ENCODE peak calls at places on chromosomes 7 and 10, in five cellular contexts. L is SJSA1, H is fibroblast of the aortic adventitia, N is hepatocyte, Q is tibial artery. K is an unnamed sample.

GRCh38 chr7:159105845-159106614 is 38.6 kb downstream of the VIPR2 start:
- DNase-seq in L (no peak), H (no peak), N (no peak), Q (no peak), K (no peak)

GRCh38 chr10:119341236-119342016 is 134.1 kb downstream of the GRK5 start:
- DNase-seq in L (peak), H (peak), N (peak), Q (no peak), K (no peak)

GRCh38 chr7:106617860-106618259 is 43.1 kb downstream of the CCDC71L start:
- DNase-seq in L (no peak), H (no peak), N (no peak), Q (no peak), K (no peak)

GRCh38 chr10:97564776-97565175 is 7.8 kb upstream of the ANKRD2 start:
- DNase-seq in L (no peak), H (no peak), N (no peak), Q (no peak), K (no peak)

GRCh38 chr10:52951819-52952218 is 179.2 kb upstream of the MBL2 start:
- DNase-seq in L (no peak), H (peak), N (peak), Q (no peak), K (no peak)

GRCh38 chr10:75043256-75044121 is 68.0 kb upstream of the SAMD8 start:
- DNase-seq in L (no peak), H (no peak), N (no peak), Q (no peak), K (no peak)

GRCh38 chr7:50463035-50463434 is 12.9 kb upstream of the FIGNL1 start:
- DNase-seq in L (no peak), H (no peak), N (no peak), Q (no peak), K (no peak)

GRCh38 chr10:129982825-129983224 is 18.8 kb upstream of the EBF3 start:
- DNase-seq in L (no peak), H (no peak), N (no peak), Q (no peak), K (no peak)

GRCh38 chr10:490891-491571 is 198.4 kb downstream of the DIP2C start:
- DNase-seq in L (no peak), H (peak), N (peak), Q (peak), K (peak)

GRCh38 chr7:28937103-28937502 is 21.0 kb downstream of the TRIL start:
- DNase-seq in L (no peak), H (no peak), N (no peak), Q (no peak), K (no peak)

GRCh38 chr10:128571071-128571470 is 444.8 kb upstream of the MKI67 start:
- DNase-seq in L (no peak), H (no peak), N (no peak), Q (no peak), K (no peak)

GRCh38 chr7:127845497-127846214 is 185.6 kb downstream of the LRRC4 start:
- DNase-seq in L (no peak), H (peak), N (no peak), Q (no peak), K (no peak)

GRCh38 chr7:24971333-24972165 is 8.4 kb downstream of the OSBPL3 start:
- DNase-seq in L (peak), H (peak), N (peak), Q (no peak), K (peak)

GRCh38 chr10:77463967-77464745 is 173.5 kb downstream of the KCNMA1 start:
- DNase-seq in L (no peak), H (peak), N (no peak), Q (no peak), K (no peak)

GRCh38 chr7:131370523-131370968 is 42.9 kb downstream of the MKLN1 start:
- DNase-seq in L (peak), H (peak), N (peak), Q (no peak), K (no peak)

GRCh38 chr7:158587425-158588084 is at the start of gene PTPRN2:
- DNase-seq in L (peak), H (peak), N (peak), Q (no peak), K (no peak)

GRCh38 chr10:21946946-21947345 is 56.6 kb downstream of the DNAJC1 start:
- DNase-seq in L (no peak), H (no peak), N (no peak), Q (no peak), K (no peak)

GRCh38 chr10:17668435-17669184 is 24.7 kb downstream of the STAM start:
- DNase-seq in L (no peak), H (no peak), N (no peak), Q (no peak), K (no peak)

GRCh38 chr10:95661818-95662217 is 5.3 kb upstream of the ALDH18A1 start:
- DNase-seq in L (no peak), H (no peak), N (peak), Q (no peak), K (no peak)

GRCh38 chr7:19080076-19080475 is 37.4 kb downstream of the TWIST1 start:
- DNase-seq in L (no peak), H (no peak), N (no peak), Q (no peak), K (no peak)

GRCh38 chr10:2938869-2939268 is 128.5 kb upstream of the PFKP start:
- DNase-seq in L (no peak), H (peak), N (no peak), Q (no peak), K (no peak)

GRCh38 chr10:74263996-74264395 is 113.0 kb downstream of the ADK start:
- DNase-seq in L (no peak), H (no peak), N (no peak), Q (no peak), K (no peak)

GRCh38 chr7:142407939-142408573 is 150.2 kb upstream of the PRSS58 start:
- DNase-seq in L (no peak), H (peak), N (no peak), Q (no peak), K (no peak)

GRCh38 chr10:921471-922414 is 9.8 kb downstream of the LARP4B start:
- DNase-seq in L (peak), H (peak), N (no peak), Q (no peak), K (peak)

GRCh38 chr10:121615862-121616261 is 17.6 kb upstream of the FGFR2 start:
- DNase-seq in L (no peak), H (no peak), N (no peak), Q (no peak), K (no peak)

GRCh38 chr7:3260425-3260762 is 40.7 kb upstream of the SDK1 start:
- DNase-seq in L (no peak), H (peak), N (peak), Q (peak), K (no peak)

GRCh38 chr10:103652599-103653281 is 159.2 kb downstream of the NEURL1 start:
- DNase-seq in L (no peak), H (no peak), N (no peak), Q (peak), K (no peak)

GRCh38 chr7:117871778-117872538 is 1.3 kb downstream of the CTTNBP2 start:
- DNase-seq in L (no peak), H (peak), N (peak), Q (peak), K (no peak)

GRCh38 chr10:87866575-87866974 is 3.1 kb downstream of the PTEN start:
- DNase-seq in L (no peak), H (no peak), N (no peak), Q (no peak), K (no peak)

GRCh38 chr7:157567666-157568065 is 230.9 kb downstream of the DNAJB6 start:
- DNase-seq in L (no peak), H (no peak), N (no peak), Q (no peak), K (no peak)

GRCh38 chr10:113053091-113053490 is 103.0 kb downstream of the TCF7L2 start:
- DNase-seq in L (no peak), H (peak), N (no peak), Q (peak), K (no peak)

GRCh38 chr10:66943590-66943989 is 17.8 kb downstream of the LRRTM3 start:
- DNase-seq in L (no peak), H (no peak), N (no peak), Q (no peak), K (no peak)
- H3K4me3 ChIP-seq in L (no peak), H (no peak), N (no peak), Q (no peak), K (no peak)

DNA sequence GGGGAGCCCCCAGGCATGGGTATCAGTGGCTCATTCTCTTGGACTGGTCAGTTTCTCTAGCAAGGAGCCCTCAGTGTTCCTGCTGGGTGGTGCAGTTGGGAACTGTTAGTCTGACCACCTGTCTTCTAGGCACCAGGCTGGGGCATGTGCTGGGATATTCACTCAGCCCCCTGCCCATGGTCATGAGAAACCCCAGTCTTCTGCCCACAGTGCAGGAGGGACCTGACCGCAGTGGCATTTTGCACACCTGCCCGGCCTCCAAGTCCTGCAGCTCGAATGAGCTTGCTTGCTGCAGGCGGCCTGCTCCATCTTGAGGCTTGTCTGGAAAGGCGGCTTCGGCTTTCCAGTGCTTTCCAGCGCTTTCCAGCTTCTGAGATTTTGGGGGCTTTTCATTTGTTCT is 36.3 kb downstream of the CUX1 start:
- DNase-seq in L (no peak), H (no peak), N (no peak), Q (no peak), K (no peak)
- H3K4me3 ChIP-seq in L (no peak), H (no peak), N (no peak), Q (no peak), K (no peak)

GRCh38 chr7:114934758-114935157 is 12.9 kb downstream of the MDFIC start:
- DNase-seq in L (no peak), H (peak), N (no peak), Q (no peak), K (no peak)

GRCh38 chr7:114930829-114931655 is 9.1 kb downstream of the MDFIC start:
- DNase-seq in L (no peak), H (peak), N (no peak), Q (no peak), K (no peak)

GRCh38 chr7:114933665-114934064 is 11.8 kb downstream of the MDFIC start:
- DNase-seq in L (no peak), H (no peak), N (no peak), Q (no peak), K (no peak)

GRCh38 chr7:114931656-114932011 is 9.7 kb downstream of the MDFIC start:
- DNase-seq in L (no peak), H (no peak), N (no peak), Q (no peak), K (no peak)

DNA sequence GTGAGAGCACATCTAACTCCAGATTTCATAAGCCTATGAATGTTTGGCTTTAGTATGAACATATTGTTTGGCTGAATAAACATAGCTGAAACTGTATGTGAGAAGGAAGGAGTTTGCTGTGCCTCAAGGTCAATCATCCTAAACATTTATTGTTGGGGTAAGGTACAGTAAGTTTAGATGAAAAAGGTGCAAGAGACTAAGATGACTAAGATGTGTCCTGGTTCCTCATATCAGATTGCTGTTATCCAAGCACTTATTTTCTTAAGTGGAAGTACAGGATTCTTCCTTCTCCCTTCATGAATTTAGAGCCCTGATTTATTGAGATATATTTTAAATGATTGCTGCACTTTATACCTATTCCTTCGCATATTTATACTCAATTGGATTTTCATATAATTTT is 12.2 kb downstream of the MDFIC start:
- DNase-seq in L (no peak), H (peak), N (no peak), Q (no peak), K (no peak)
- H3K4me3 ChIP-seq in L (no peak), H (no peak), N (no peak), Q (no peak), K (no peak)

GRCh38 chr7:112937651-112938390 is 147.6 kb upstream of the TMEM168 start:
- DNase-seq in L (no peak), H (peak), N (no peak), Q (no peak), K (peak)
- H3K4me3 ChIP-seq in L (no peak), H (peak), N (peak), Q (peak), K (peak)

GRCh38 chr7:12620371-12620770 is 49.9 kb downstream of the SCIN start:
- DNase-seq in L (no peak), H (peak), N (no peak), Q (no peak), K (no peak)
- H3K4me3 ChIP-seq in L (no peak), H (no peak), N (no peak), Q (no peak), K (no peak)

GRCh38 chr10:4013651-4014085 is 228.7 kb upstream of the KLF6 start:
- DNase-seq in L (peak), H (no peak), N (no peak), Q (peak), K (no peak)
- H3K4me3 ChIP-seq in L (no peak), H (no peak), N (no peak), Q (no peak), K (no peak)